ENCODE peak calls at places on chromosome 19, in seven cellular contexts. D is non-pigmented ciliary epithelial cell, L is fibroblast of villous mesenchyme, Q is skeletal muscle cell, C is psoas muscle, S is lung, B is GM23338. R is an unnamed sample.

GRCh38 chr19:51354103-51354741 is 12.0 kb downstream of the ETFB start:
- DNase-seq in D (no peak), L (no peak), Q (no peak), C (peak), S (no peak), B (no peak), R (no peak)

GRCh38 chr19:39372047-39372802 is 18.7 kb downstream of the PAF1 start:
- DNase-seq in D (peak), L (peak), Q (peak), C (peak), S (peak), B (no peak), R (no peak)

GRCh38 chr19:44142014-44142523 is 715 bp downstream of the ZNF234 start:
- DNase-seq in D (no peak), L (peak), Q (no peak), C (no peak), S (no peak), B (no peak), R (no peak)

GRCh38 chr19:40611096-40611495 is 9.9 kb downstream of the LTBP4 start:
- DNase-seq in D (no peak), L (no peak), Q (no peak), C (no peak), S (peak), B (no peak), R (no peak)

GRCh38 chr19:7263521-7263920 is 30.7 kb downstream of the INSR start:
- DNase-seq in D (no peak), L (no peak), Q (no peak), C (no peak), S (no peak), B (no peak), R (no peak)

GRCh38 chr19:46660601-46661019 is 372 bp downstream of the DACT3 start:
- DNase-seq in D (no peak), L (no peak), Q (no peak), C (no peak), S (no peak), B (peak), R (no peak)

GRCh38 chr19:14472202-14472961 is 2.8 kb downstream of the PTGER1 start:
- DNase-seq in D (no peak), L (peak), Q (no peak), C (peak), S (peak), B (peak), R (no peak)

GRCh38 chr19:53160350-53160749 is 1.5 kb upstream of the ZNF347 start:
- DNase-seq in D (no peak), L (no peak), Q (no peak), C (no peak), S (no peak), B (no peak), R (no peak)

GRCh38 chr19:16897572-16898056 is 8.8 kb downstream of the F2RL3 start:
- DNase-seq in D (no peak), L (peak), Q (no peak), C (peak), S (no peak), B (no peak), R (no peak)

GRCh38 chr19:7294571-7295212 is 478 bp upstream of the INSR start:
- DNase-seq in D (no peak), L (peak), Q (peak), C (peak), S (peak), B (peak), R (no peak)

GRCh38 chr19:41324921-41325639 is 15.1 kb downstream of the CCDC97 start:
- DNase-seq in D (peak), L (peak), Q (peak), C (peak), S (no peak), B (peak), R (no peak)

GRCh38 chr19:33325920-33326319 is 23.6 kb upstream of the CEBPA start:
- DNase-seq in D (no peak), L (no peak), Q (no peak), C (peak), S (no peak), B (no peak), R (no peak)

GRCh38 chr19:3073931-3074595 is 11.8 kb upstream of the TLE5 start:
- DNase-seq in D (no peak), L (peak), Q (no peak), C (no peak), S (no peak), B (peak), R (no peak)